ENCODE peak calls at places on chromosomes 6 and 20, in eight cellular contexts. E is upper lobe of right lung, A is cardiac fibroblast, O is NB4, N is right atrium auricular region, F is neural progenitor cell, Y is cardiac muscle cell, P is IMR-90. G is an unnamed sample.

GRCh38 chr20:39347626-39348025 is 385.5 kb downstream of the DHX35 start:
- DNase-seq in Y (no peak), A (no peak), F (no peak), E (no peak), O (no peak), P (no peak), N (no peak), G (no peak)

GRCh38 chr6:150638286-150638685 is 38.6 kb downstream of the PLEKHG1 start:
- DNase-seq in F (no peak), N (no peak), O (no peak), A (no peak), P (no peak), E (no peak), Y (no peak), G (no peak)

GRCh38 chr6:4776493-4776966 is 326 bp downstream of the CDYL start:
- DNase-seq in E (peak; percentile 80), O (peak; percentile 75), N (no peak), A (no peak), P (no peak), F (peak; percentile 82), Y (peak; percentile 79), G (no peak)

GRCh38 chr20:50575869-50576720 is 65.9 kb downstream of the PTPN1 start:
- DNase-seq in F (peak; percentile 72), A (peak; percentile 78), O (peak; percentile 65), N (peak; percentile 72), E (peak; percentile 86), P (peak; percentile 51), Y (peak; percentile 64), G (peak; percentile 36)

GRCh38 chr6:170439366-170440351 is 113.4 kb downstream of the PSMB1 start:
- DNase-seq in N (no peak), E (peak; percentile 54), P (peak; percentile 31), F (no peak), A (no peak), Y (no peak), O (no peak), G (no peak)

GRCh38 chr6:17905611-17906592 is 81.5 kb downstream of the KIF13A start:
- DNase-seq in P (peak; percentile 87), E (no peak), A (peak; percentile 36), N (no peak), F (no peak), O (no peak), Y (no peak), G (peak; percentile 78)

GRCh38 chr6:2155206-2155605 is 90.2 kb downstream of the GMDS start:
- DNase-seq in N (no peak), O (no peak), Y (no peak), A (no peak), F (no peak), P (no peak), E (no peak), G (no peak)

GRCh38 chr6:2783188-2783957 is 18.2 kb downstream of the WRNIP1 start:
- DNase-seq in E (no peak), P (peak; percentile 34), O (no peak), A (no peak), Y (no peak), F (peak; percentile 30), N (no peak), G (no peak)

GRCh38 chr20:63747622-63748355 is 8.2 kb downstream of the SLC2A4RG start:
- DNase-seq in E (no peak), O (no peak), Y (no peak), P (no peak), F (no peak), N (no peak), A (no peak), G (no peak)

GRCh38 chr6:123715243-123715863 is 78.6 kb upstream of the TRDN start:
- DNase-seq in P (no peak), Y (peak; percentile 62), E (no peak), A (peak; percentile 30), F (peak; percentile 56), O (peak; percentile 54), N (no peak), G (peak; percentile 35)

GRCh38 chr6:63100066-63100465 is 111.2 kb upstream of the FKBP1C start:
- DNase-seq in O (no peak), N (no peak), P (no peak), A (no peak), Y (no peak), E (no peak), F (no peak), G (no peak)

GRCh38 chr6:21996425-21997207 is 300.2 kb downstream of the PRL start:
- DNase-seq in A (peak; percentile 24), P (no peak), N (no peak), F (no peak), O (no peak), Y (no peak), E (no peak), G (peak; percentile 15)

GRCh38 chr6:76351275-76351674 is 278.8 kb upstream of the IMPG1 start:
- DNase-seq in E (no peak), Y (peak; percentile 61), O (peak; percentile 31), A (no peak), N (no peak), P (no peak), F (peak; percentile 58), G (peak; percentile 14)

GRCh38 chr6:17845598-17845997 is 138.9 kb upstream of the NUP153 start:
- DNase-seq in A (no peak), N (no peak), E (no peak), O (no peak), Y (peak; percentile 8), P (no peak), F (peak; percentile 15), G (no peak)

GRCh38 chr6:158607411-158608170 is 37.0 kb downstream of the DYNLT1 start:
- DNase-seq in P (peak; percentile 47), A (no peak), E (no peak), N (no peak), F (no peak), O (no peak), Y (no peak), G (no peak)

DNA sequence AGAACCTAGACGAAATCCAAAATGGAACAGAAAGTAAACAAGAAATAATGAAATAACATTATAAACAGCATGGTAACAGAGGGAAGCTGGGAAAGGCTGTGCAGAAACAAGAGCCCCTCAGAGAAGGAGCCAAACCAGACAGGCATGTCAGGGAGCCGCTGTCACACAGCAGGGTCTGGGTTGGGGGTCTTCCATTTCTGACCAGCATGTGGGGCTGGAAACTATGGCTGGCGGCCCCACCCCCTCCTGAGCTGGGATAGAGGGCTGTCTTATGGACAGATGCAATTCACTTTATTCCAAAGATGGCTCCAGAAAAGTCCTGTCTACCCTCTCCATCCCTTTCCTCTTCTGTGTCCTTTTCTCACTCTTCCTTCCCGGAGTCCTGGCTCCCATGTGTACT is 27.3 kb downstream of the C6orf89 start:
- DNase-seq in P (no peak), O (no peak), N (no peak), A (no peak), F (no peak), E (no peak), Y (no peak), G (no peak)
- TF ChIP-seq CTCF in P (no peak), O (no peak), N (no peak), A (no peak), F (no peak), E (no peak), Y (no peak), G (no peak)

GRCh38 chr20:25408890-25409289 is 1.4 kb downstream of the GINS1 start:
- DNase-seq in A (no peak), E (no peak), P (no peak), N (no peak), O (no peak), Y (no peak), F (no peak), G (no peak)
- H3K4me3 ChIP-seq in A (no peak overlapping the region), E (no peak overlapping the region), P (no peak overlapping the region), N (no peak overlapping the region), O (peak overlapping the region; percentile 91), Y (no peak overlapping the region), F (peak overlapping the region; percentile 90), G (no peak overlapping the region)

DNA sequence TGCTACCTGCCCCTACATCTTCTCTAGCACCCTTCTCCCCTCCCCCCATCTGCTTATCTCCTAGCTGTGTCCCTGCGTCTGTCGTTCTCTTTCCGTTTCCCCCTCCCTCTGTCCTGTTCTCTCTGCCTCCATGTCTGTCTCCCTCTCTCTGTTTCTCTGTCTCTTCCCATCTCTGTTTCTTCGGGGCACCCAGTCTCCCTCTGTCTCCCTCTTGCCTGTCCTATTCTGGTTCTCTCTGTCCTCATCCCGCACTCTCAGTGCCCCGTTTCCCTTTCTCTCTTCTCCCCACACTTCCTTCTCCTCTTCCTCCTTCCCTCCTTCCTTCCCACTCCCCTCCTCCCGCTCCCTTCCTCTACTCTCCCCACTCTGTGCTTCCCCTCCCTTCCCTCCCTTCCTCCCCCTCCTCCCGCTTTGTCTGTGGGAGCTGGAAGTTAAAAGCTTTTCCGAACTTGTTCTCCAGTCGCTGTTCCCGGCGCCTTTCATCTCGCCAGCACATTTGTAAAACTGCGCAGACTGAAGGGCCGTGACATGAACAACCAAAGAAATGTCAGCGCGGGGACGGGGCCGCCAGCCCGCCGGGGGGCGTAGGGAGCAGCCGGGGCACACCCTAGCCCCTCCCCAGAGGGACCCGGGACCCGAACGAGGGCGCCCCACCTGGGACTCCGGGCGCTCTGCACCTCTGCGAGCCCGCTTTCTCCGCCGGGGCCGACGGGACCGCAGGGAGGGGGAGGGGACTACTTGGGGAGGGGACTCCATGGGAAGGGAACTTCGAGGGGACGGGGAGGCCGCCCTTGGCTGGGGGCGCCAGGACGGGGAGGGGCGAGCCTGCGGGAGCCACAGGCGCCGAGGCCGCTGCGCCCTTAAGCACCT is 4.0 kb upstream of the CDH22 start:
- DNase-seq in P (no peak), A (no peak), F (peak; percentile 88), O (no peak), Y (peak; percentile 77), E (no peak), N (no peak), G (no peak)
- TF ChIP-seq CTCF in P (no peak), A (no peak), F (peak; percentile 62), O (no peak), Y (peak; percentile 9), E (no peak), N (peak; percentile 22), G (no peak)

GRCh38 chr20:13995086-13995665 is at the start of gene MACROD2:
- DNase-seq in Y (peak; percentile 99), E (peak; percentile 98), P (peak; percentile 16), O (no peak), F (peak; percentile 98), A (peak; percentile 72), N (peak; percentile 84), G (peak; percentile 85)

GRCh38 chr20:13991311-13991710 is 897 bp upstream of the SEL1L2 start:
- DNase-seq in N (no peak), Y (no peak), A (no peak), E (no peak), P (no peak), O (no peak), F (peak; percentile 18), G (no peak)

GRCh38 chr20:13990465-13990864 is at the start of gene SEL1L2:
- DNase-seq in O (no peak), P (no peak), F (peak; percentile 93), A (no peak), E (no peak), Y (peak; percentile 57), N (no peak), G (no peak)

GRCh38 chr20:13995841-13996240 is 525 bp downstream of the MACROD2 start:
- DNase-seq in F (peak; percentile 74), A (no peak), Y (peak; percentile 57), N (no peak), E (peak; percentile 80), P (no peak), O (no peak), G (no peak)

DNA sequence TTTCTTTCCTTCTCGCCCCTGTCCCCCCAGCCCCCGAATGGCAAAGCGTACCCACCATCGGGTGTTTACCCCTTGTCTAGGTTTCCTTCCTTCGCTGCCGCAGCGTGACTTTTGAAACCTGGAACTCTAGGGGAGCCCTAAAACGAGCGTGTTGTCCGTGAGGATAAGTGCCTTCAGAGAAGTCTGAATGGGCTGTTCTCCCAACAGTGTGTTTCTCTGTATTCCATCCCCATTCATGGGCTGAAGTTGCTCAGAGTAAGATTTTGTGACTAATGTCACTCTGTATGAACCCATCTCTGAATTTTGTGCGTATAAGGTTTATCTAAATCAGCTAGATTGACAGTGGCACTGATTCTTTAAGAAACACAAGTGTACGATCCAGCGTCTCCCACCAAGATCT is 949 bp downstream of the MACROD2 start:
- DNase-seq in O (no peak), E (no peak), Y (no peak), A (no peak), P (no peak), F (no peak), N (no peak), G (peak; percentile 10)
- H3K4me3 ChIP-seq in O (no peak overlapping the region), E (peak overlapping the region; percentile 66), Y (peak overlapping the region; percentile 77), A (no peak overlapping the region), P (no peak overlapping the region), F (peak overlapping the region; percentile 73), N (peak overlapping the region; percentile 69), G (peak overlapping the region; percentile 82)